ENCODE peak calls at places on chromosome 10, in six cellular contexts. E is heart right ventricle, U is transverse colon, K is esophagus squamous epithelium, W is GM23248, P is AG04450. C is an unnamed sample. For H3K27me3, the result is how much of the 10 kb centered on the place peaks cover.

GRCh38 chr10:118798186-118798811 is 43.5 kb upstream of the CACUL1 start:
- DNase-seq in P (no peak), U (no peak), W (peak), E (no peak), K (no peak), C (peak)

GRCh38 chr10:21637795-21638194 is 103.8 kb downstream of the MLLT10 start:
- DNase-seq in W (no peak), E (no peak), P (no peak), U (no peak), K (no peak), C (no peak)

GRCh38 chr10:81177651-81178244 is 640.0 kb downstream of the SH2D4B start:
- DNase-seq in U (no peak), K (no peak), P (no peak), E (no peak), W (no peak), C (no peak)

GRCh38 chr10:3785849-3786290 is 861 bp upstream of the KLF6 start:
- DNase-seq in W (peak), K (no peak), E (peak), U (peak), P (no peak), C (no peak)

GRCh38 chr10:124943301-124944092 is 1.6 kb downstream of the ZRANB1 start:
- DNase-seq in U (no peak), K (no peak), W (peak), P (peak), E (no peak), C (peak)

GRCh38 chr10:28841625-28842024 is 164.3 kb downstream of the BAMBI start:
- DNase-seq in K (no peak), W (peak), E (no peak), P (no peak), U (no peak), C (no peak)

GRCh38 chr10:90642650-90643049 is 215.2 kb downstream of the HTR7 start:
- DNase-seq in W (no peak), P (no peak), K (no peak), E (no peak), U (no peak), C (no peak)

GRCh38 chr10:114334301-114334700 is 70.0 kb downstream of the AFAP1L2 start:
- DNase-seq in P (no peak), E (no peak), K (no peak), W (no peak), U (no peak), C (no peak)

GRCh38 chr10:70693619-70694286 is 21.4 kb downstream of the ADAMTS14 start:
- DNase-seq in E (peak), P (peak), U (no peak), K (no peak), W (peak), C (no peak)

GRCh38 chr10:114335614-114336013 is 68.7 kb downstream of the AFAP1L2 start:
- DNase-seq in U (no peak), W (no peak), P (no peak), E (no peak), K (no peak), C (no peak)

GRCh38 chr10:971613-972012 is 16.6 kb upstream of the GTPBP4 start:
- DNase-seq in P (no peak), W (peak), U (peak), K (no peak), E (no peak), C (no peak)

GRCh38 chr10:43377393-43377883 is 6.0 kb downstream of the FXYD4 start:
- DNase-seq in K (no peak), E (no peak), W (no peak), P (no peak), U (no peak), C (no peak)

GRCh38 chr10:50420166-50420565 is 168.8 kb upstream of the ASAH2 start:
- DNase-seq in W (no peak), E (no peak), K (no peak), U (no peak), P (no peak), C (no peak)

GRCh38 chr10:53209941-53210611 is 437.5 kb upstream of the MBL2 start:
- DNase-seq in K (no peak), W (peak), U (no peak), P (no peak), E (no peak), C (no peak)

GRCh38 chr10:75356484-75356883 is 45.1 kb downstream of the ZNF503 start:
- DNase-seq in W (no peak), P (no peak), E (no peak), K (no peak), U (no peak), C (no peak)

GRCh38 chr10:122830965-122831353 is 14.7 kb downstream of the CUZD1 start:
- DNase-seq in U (no peak), P (no peak), W (no peak), K (no peak), E (no peak), C (no peak)

GRCh38 chr10:70560511-70560931 is 42.0 kb downstream of the PRF1 start:
- DNase-seq in E (peak), U (no peak), W (no peak), K (no peak), P (no peak), C (no peak)

GRCh38 chr10:101283762-101284161 is 54.5 kb upstream of the LBX1 start:
- DNase-seq in E (no peak), U (no peak), P (no peak), W (no peak), K (no peak), C (no peak)
- H3K27me3 ChIP-seq in E (half or more), U (half or more), P (half or more), W (half or more), K (under half), C (half or more)

GRCh38 chr10:49220679-49221078 is 32.5 kb upstream of the TMEM273 start:
- DNase-seq in W (no peak), K (no peak), U (no peak), P (no peak), E (no peak), C (no peak)

GRCh38 chr10:49217645-49218044 is 29.5 kb upstream of the TMEM273 start:
- DNase-seq in P (no peak), U (no peak), K (no peak), E (no peak), W (no peak), C (no peak)

GRCh38 chr10:49218480-49218879 is 30.3 kb upstream of the TMEM273 start:
- DNase-seq in U (no peak), P (no peak), K (no peak), E (no peak), W (no peak), C (no peak)

GRCh38 chr10:49220031-49220430 is 31.8 kb upstream of the TMEM273 start:
- DNase-seq in W (peak), K (no peak), E (no peak), U (no peak), P (peak), C (no peak)

DNA sequence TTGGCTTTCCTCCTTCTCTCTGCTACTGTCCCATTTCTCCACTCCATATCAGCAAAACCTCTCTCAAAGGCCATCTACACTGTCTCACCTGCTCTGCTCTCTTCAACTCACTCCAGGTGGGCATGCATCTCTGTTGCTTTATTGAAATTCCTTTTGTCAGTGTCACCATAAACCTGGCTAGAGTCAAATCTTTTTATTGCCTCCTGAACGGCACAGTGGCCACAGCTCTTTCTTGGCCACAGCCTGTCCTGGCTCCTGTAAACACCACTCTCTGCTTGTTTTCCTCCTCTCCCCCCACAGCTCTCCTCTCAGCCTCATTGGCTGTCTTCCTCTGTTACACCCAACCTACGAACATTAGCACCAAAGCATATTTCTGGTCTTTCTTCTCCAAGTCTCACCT is 31.1 kb upstream of the TMEM273 start:
- DNase-seq in K (no peak), U (no peak), P (no peak), E (no peak), W (no peak), C (no peak)
- H3K27me3 ChIP-seq in K (under half), U (under half), P (under half), E (under half), W (under half), C (under half)

GRCh38 chr10:101299211-101299610 is 54.8 kb upstream of the BTRC start:
- DNase-seq in W (no peak), P (no peak), E (no peak), U (no peak), K (no peak), C (no peak)

GRCh38 chr10:101305241-101306230 is 48.4 kb upstream of the BTRC start:
- DNase-seq in K (no peak), P (no peak), W (no peak), E (no peak), U (no peak), C (no peak)

GRCh38 chr10:101301111-101301731 is 52.7 kb upstream of the BTRC start:
- DNase-seq in P (peak), K (no peak), U (peak), E (peak), W (peak), C (no peak)

GRCh38 chr10:101304316-101304715 is 49.6 kb upstream of the BTRC start:
- DNase-seq in P (no peak), W (no peak), U (no peak), E (no peak), K (no peak), C (no peak)

DNA sequence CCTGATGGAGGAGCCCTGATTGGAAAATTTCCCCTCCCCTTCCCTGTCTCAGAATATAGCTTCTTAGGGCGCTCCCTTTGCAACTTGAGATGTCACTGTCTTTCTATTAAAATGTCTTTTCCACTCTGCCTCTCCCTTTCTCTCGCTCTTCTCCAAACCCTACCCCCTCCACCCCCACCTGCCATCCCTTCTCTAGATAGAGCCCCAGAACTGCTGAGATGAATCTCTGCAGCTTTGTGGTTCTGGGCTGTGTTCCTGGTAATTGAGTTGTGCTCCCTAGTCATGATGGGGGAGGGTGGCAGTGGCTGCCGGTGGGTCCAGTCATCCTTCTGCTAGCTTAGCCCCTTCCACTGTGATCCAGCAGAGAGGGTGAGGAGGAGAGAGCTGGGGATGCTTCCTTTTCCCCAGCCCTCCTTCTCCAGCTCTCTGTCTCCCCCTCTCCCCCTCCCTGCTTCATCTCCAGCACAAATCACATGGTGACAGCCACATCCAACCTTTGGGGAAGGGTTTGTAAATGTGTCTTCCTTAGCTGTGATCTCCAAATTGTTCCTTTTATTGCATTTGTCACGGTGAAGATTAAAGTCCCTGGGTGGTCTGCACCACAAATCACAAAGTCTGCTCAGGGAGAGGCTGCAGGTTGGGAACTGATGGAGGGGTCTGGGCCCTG is 50.7 kb upstream of the BTRC start:
- DNase-seq in E (no peak), W (peak), U (no peak), K (no peak), P (no peak), C (no peak)
- H3K27me3 ChIP-seq in E (under half), W (half or more), U (half or more), K (under half), P (half or more), C (half or more)

GRCh38 chr10:89209718-89210117 is 2.6 kb upstream of the CH25H start:
- DNase-seq in E (no peak), W (no peak), P (no peak), K (no peak), U (no peak), C (no peak)

GRCh38 chr10:89207801-89208551 is 859 bp upstream of the CH25H start:
- DNase-seq in K (no peak), W (peak), U (peak), P (no peak), E (peak), C (no peak)

GRCh38 chr10:89207181-89207800 is at the start of gene CH25H:
- DNase-seq in P (no peak), K (no peak), U (peak), E (peak), W (peak), C (no peak)

GRCh38 chr10:89204621-89205020 is 2.5 kb downstream of the CH25H start:
- DNase-seq in U (no peak), K (no peak), W (no peak), E (no peak), P (no peak), C (no peak)

DNA sequence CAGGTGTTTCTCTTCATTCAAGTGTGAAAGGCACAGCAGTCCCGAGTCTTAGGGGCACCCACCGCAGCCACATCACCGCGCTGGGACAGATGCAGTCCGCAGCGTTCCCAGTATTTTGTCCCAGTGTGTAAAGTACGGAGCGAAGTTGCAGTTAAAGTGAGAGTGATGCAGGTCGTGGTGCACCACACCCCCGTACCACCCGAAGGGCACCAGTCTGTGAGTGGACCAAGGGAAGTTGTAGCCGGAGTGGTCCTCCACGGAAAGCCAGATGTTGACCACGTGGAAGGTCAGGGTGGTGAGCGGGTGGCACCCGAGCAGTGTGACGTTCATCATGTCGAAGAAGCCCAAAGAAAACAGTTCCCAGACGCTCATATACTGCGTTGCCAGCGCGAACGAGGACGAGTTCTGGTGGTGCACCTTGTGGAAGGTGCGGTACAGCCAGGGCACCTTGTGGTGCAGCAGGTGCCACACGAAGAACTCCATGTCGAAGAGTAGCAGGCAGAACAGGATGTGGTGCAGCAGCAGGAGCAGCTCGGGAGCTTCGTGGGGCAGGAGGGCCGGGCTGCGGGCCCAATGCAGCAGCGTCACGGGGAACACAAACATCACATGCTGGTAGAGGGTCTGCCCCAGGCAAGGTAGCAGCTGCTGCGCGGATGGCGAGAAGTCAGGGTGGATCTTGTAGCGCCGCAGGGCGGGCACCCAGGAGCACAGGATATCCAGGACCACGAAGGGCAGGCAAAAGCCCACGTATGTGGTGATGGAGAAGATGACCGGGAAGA is 526 bp downstream of the CH25H start:
- DNase-seq in K (no peak), E (no peak), P (no peak), W (peak), U (peak), C (no peak)
- H3K27me3 ChIP-seq in K (under half), E (under half), P (under half), W (under half), U (half or more), C (under half)

DNA sequence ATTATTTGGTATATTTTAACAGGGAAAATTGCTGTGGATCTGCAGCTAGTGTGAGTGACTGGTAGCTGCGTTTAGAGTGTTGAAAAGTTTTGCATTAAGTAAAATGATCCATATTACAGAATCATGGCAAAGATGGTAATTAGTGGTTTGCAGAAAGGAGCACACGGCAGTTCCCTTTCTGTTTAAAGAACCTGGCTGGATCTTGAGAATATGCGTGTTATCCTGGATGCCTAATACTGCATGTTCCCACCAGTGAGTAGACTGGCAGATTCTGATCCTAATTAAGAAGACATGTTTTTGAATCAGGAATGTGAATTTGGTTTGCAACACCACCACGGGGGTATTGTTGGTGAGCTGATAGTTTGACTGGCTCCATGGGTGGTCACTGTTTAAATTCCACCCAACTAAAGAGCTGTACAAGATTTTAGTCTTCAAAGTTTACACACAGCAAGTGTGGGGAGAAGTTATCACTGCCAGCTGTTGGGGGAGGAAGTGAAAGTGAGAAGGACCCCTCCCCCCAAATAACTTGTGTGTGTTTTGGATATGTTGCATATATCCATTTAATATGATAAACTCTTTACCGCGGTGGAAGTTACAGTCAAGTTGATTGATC is 5.6 kb downstream of the RBM20 start:
- DNase-seq in K (no peak), P (no peak), U (no peak), W (no peak), E (no peak), C (no peak)
- H3K27me3 ChIP-seq in K (under half), P (under half), U (half or more), W (under half), E (under half), C (under half)

DNA sequence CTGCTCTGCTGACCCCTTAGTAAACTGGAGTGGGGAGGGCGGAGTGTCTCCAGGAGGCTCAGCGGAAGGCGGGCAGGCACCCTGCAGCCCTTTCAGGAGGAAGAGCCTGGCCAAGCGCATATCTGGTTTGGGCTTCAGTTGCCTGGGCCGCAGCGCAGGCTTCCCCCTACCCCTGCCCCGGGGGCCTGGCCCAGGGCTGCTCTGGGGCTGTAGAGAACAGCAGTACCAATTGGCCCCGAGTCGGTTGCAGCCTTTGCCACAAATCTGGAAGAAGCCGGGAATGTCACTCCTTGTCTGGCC is 28.1 kb upstream of the JAKMIP3 start:
- DNase-seq in P (no peak), K (no peak), U (no peak), E (no peak), W (no peak), C (no peak)
- H3K27me3 ChIP-seq in P (half or more), K (under half), U (half or more), E (under half), W (half or more), C (under half)

DNA sequence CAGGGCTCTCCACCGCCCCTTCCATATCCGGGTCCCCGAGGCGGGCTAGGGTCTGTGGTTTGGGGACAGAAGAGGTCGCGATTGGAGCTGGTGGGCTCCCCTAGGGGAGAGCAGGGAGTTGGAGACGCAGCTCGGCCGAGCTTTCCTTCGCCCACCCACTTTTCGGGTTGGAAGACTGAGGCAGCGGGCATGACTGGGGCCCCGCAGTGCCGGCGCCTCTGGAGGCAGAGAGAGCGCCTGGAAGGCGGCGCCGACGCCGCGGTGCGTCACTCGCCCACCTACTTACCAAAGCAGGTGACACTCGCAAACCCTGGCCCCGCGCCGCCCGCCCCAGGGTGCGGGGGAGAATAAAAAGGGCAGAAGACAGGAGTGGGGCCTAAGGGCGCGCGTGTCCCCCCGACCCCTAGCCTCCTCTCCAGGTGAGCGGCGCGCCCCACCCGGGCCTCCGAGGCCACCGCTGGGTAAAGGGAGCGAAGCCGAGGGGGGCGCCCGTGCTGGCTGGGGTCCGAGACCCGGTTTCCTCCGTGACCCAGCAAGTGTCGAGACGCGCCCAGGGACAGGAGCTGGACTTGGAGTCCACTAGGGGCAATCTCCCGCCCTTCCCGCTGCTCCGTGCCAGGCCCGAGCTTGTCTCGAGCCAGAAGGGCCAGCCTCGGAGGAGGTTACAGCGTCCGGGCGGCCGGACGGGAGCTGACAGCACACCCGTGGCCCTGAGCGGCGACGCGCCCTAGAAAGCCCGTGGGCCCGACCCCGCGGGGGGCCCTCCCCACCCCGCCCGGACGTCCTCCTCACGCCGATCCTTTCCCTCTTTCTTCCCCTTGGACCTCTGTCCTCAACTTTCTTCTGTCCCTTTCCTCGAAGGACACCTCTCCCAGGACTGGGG is 34.4 kb upstream of the GRID1 start:
- DNase-seq in P (no peak), K (no peak), E (no peak), U (peak), W (peak), C (no peak)
- H3K27me3 ChIP-seq in P (under half), K (under half), E (under half), U (under half), W (under half), C (under half)